ENCODE peak calls at places on chromosome 5, in five cellular contexts. I is activated CD4-positive, alpha-beta T cell treated with anti-CD3 and anti-CD28 coated beads, Interleukin-2, amount 50 U/mL, for 1 hour; U is NCI-H524; Y is MCF 10A; W is HL-60. E is an unnamed sample.

GRCh38 chr5:66494437-66494836 is 101.8 kb upstream of the MAST4 start:
- DNase-seq in I (no peak), U (no peak), Y (peak; percentile 1), W (no peak), E (no peak)

GRCh38 chr5:149834246-149834855 is 104.2 kb downstream of the PPARGC1B start:
- DNase-seq in I (peak; percentile 39), U (peak; percentile 31), Y (peak; percentile 87), W (peak; percentile 77), E (peak; percentile 56)

GRCh38 chr5:8686707-8687106 is 817.8 kb downstream of the MTRR start:
- DNase-seq in I (no peak), U (no peak), Y (no peak), W (no peak), E (no peak)

GRCh38 chr5:90135979-90136378 is 273.6 kb downstream of the CETN3 start:
- DNase-seq in I (no peak), U (no peak), Y (no peak), W (no peak), E (no peak)

GRCh38 chr5:67414712-67415111 is 218.1 kb upstream of the CD180 start:
- DNase-seq in I (no peak), U (no peak), Y (peak; percentile 48), W (no peak), E (peak; percentile 42)

GRCh38 chr5:43674536-43674935 is 71.6 kb downstream of the NNT start:
- DNase-seq in I (no peak), U (no peak), Y (no peak), W (no peak), E (no peak)

GRCh38 chr5:3997670-3998069 is 402.0 kb downstream of the IRX1 start:
- DNase-seq in I (no peak), U (no peak), Y (no peak), W (no peak), E (no peak)

GRCh38 chr5:33457124-33457523 is 16.4 kb downstream of the TARS1 start:
- DNase-seq in I (no peak), U (no peak), Y (no peak), W (no peak), E (no peak)

GRCh38 chr5:124592891-124593290 is 153.5 kb downstream of the ZNF608 start:
- DNase-seq in I (no peak), U (no peak), Y (no peak), W (no peak), E (no peak)

GRCh38 chr5:178090856-178091255 is 22.5 kb upstream of the N4BP3 start:
- DNase-seq in I (no peak), U (no peak), Y (no peak), W (no peak), E (no peak)

GRCh38 chr5:131382407-131383395 is 118.8 kb downstream of the CDC42SE2 start:
- DNase-seq in I (peak; percentile 35), U (peak; percentile 46), Y (peak; percentile 81), W (peak; percentile 61), E (peak; percentile 39)

GRCh38 chr5:73826761-73827450 is 200.9 kb downstream of the ARHGEF28 start:
- DNase-seq in I (no peak), U (no peak), Y (peak; percentile 98), W (no peak), E (peak; percentile 91)

GRCh38 chr5:176810687-176811501 is 535 bp downstream of the UNC5A start:
- DNase-seq in I (no peak), U (no peak), Y (no peak), W (no peak), E (no peak)

GRCh38 chr5:148374693-148375360 is 8.9 kb upstream of the FBXO38 start:
- DNase-seq in I (no peak), U (peak; percentile 22), Y (peak; percentile 86), W (peak; percentile 77), E (peak; percentile 65)

GRCh38 chr5:169721771-169722170 is 84.7 kb downstream of the DOCK2 start:
- DNase-seq in I (no peak), U (no peak), Y (no peak), W (no peak), E (no peak)

GRCh38 chr5:164098536-164098935 is 593.1 kb downstream of the MAT2B start:
- DNase-seq in I (no peak), U (no peak), Y (no peak), W (no peak), E (no peak)

GRCh38 chr5:882253-883185 is 10.1 kb downstream of the BRD9 start:
- DNase-seq in I (no peak), U (no peak), Y (no peak), W (peak; percentile 26), E (no peak)

GRCh38 chr5:151520294-151520693 is 70.8 kb downstream of the FAT2 start:
- DNase-seq in I (no peak), U (no peak), Y (no peak), W (no peak), E (no peak)

GRCh38 chr5:14213253-14213652 is 70.1 kb downstream of the TRIO start:
- DNase-seq in I (no peak), U (no peak), Y (no peak), W (no peak), E (no peak)

GRCh38 chr5:136182618-136183017 is 10.3 kb downstream of the SMIM32 start:
- DNase-seq in I (no peak), U (no peak), Y (no peak), W (no peak), E (no peak)

GRCh38 chr5:140336388-140336787 is 10.0 kb downstream of the HBEGF start:
- DNase-seq in I (no peak), U (no peak), Y (no peak), W (no peak), E (no peak)

GRCh38 chr5:103487253-103487652 is 75.3 kb downstream of the NUDT12 start:
- DNase-seq in I (no peak), U (no peak), Y (no peak), W (no peak), E (no peak)

GRCh38 chr5:137376127-137376526 is 123.0 kb downstream of the SPOCK1 start:
- DNase-seq in I (no peak), U (no peak), Y (no peak), W (no peak), E (no peak)

GRCh38 chr5:151784141-151784540 is 12.4 kb downstream of the G3BP1 start:
- DNase-seq in I (no peak), U (no peak), Y (no peak), W (no peak), E (no peak)

GRCh38 chr5:168372351-168372946 is 81.0 kb downstream of the WWC1 start:
- DNase-seq in I (no peak), U (no peak), Y (no peak), W (no peak), E (no peak)

GRCh38 chr5:89372176-89372575 is 489.2 kb upstream of the MEF2C start:
- DNase-seq in I (no peak), U (no peak), Y (no peak), W (no peak), E (no peak)

GRCh38 chr5:108081707-108082106 is 300.2 kb downstream of the FBXL17 start:
- DNase-seq in I (no peak), U (no peak), Y (no peak), W (no peak), E (no peak)

E was measured in foreskin keratinocyte.